ENCODE peak calls at places on chromosomes 6 and 20, in seven cellular contexts. R is psoas muscle, O is SK-N-SH, G is DND-41, F is ovary, L is lung, U is stomach. D is an unnamed sample.

GRCh38 chr6:96940322-96940721 is 15.8 kb downstream of the KLHL32 start:
- DNase-seq in R (no peak), O (no peak), G (no peak), F (no peak), L (no peak), U (no peak), D (no peak)

GRCh38 chr6:131258010-131258652 is 122.9 kb downstream of the AKAP7 start:
- DNase-seq in R (no peak), O (no peak), G (no peak), F (no peak), L (no peak), U (no peak), D (no peak)

GRCh38 chr6:105681061-105681460 is 278.2 kb upstream of the PREP start:
- DNase-seq in R (no peak), O (no peak), G (no peak), F (no peak), L (no peak), U (no peak), D (no peak)

GRCh38 chr6:33886673-33887144 is 82.9 kb upstream of the MLN start:
- DNase-seq in R (peak), O (no peak), G (peak), F (no peak), L (peak), U (no peak), D (peak)

GRCh38 chr6:166169549-166170421 is 2.1 kb upstream of the TBXT start:
- DNase-seq in R (no peak), O (no peak), G (no peak), F (no peak), L (no peak), U (no peak), D (no peak)

GRCh38 chr20:63828951-63829350 is 2.1 kb downstream of the ZBTB46 start:
- DNase-seq in R (no peak), O (no peak), G (no peak), F (no peak), L (no peak), U (no peak), D (no peak)

GRCh38 chr6:126268087-126268486 is 71.8 kb upstream of the CENPW start:
- DNase-seq in R (no peak), O (peak), G (no peak), F (no peak), L (no peak), U (no peak), D (no peak)

GRCh38 chr6:146191166-146191565 is 162.3 kb downstream of the GRM1 start:
- DNase-seq in R (no peak), O (no peak), G (no peak), F (no peak), L (no peak), U (no peak), D (no peak)

GRCh38 chr20:24989162-24989561 is 3.4 kb downstream of the APMAP start:
- DNase-seq in R (no peak), O (no peak), G (no peak), F (no peak), L (no peak), U (peak), D (no peak)

GRCh38 chr6:138310294-138310693 is 67.4 kb upstream of the SMIM28 start:
- DNase-seq in R (no peak), O (no peak), G (no peak), F (no peak), L (no peak), U (no peak), D (peak)

GRCh38 chr6:64580346-64580745 is 944.7 kb downstream of the PHF3 start:
- DNase-seq in R (no peak), O (no peak), G (no peak), F (no peak), L (no peak), U (no peak), D (no peak)

GRCh38 chr20:6058684-6059295 is 4.9 kb upstream of the LRRN4 start:
- DNase-seq in R (no peak), O (no peak), G (no peak), F (no peak), L (peak), U (peak), D (peak)

GRCh38 chr20:41072099-41072798 is 43.6 kb downstream of the TOP1 start:
- DNase-seq in R (peak), O (no peak), G (no peak), F (peak), L (no peak), U (no peak), D (peak)

GRCh38 chr20:19920388-19921138 is 96.6 kb upstream of the NAA20 start:
- DNase-seq in R (no peak), O (no peak), G (no peak), F (no peak), L (no peak), U (no peak), D (no peak)

GRCh38 chr6:110944681-110945151 is 13.8 kb upstream of the GTF3C6 start:
- DNase-seq in R (no peak), O (no peak), G (no peak), F (no peak), L (no peak), U (no peak), D (no peak)

GRCh38 chr6:14912226-14912625 is 333.6 kb upstream of the JARID2 start:
- DNase-seq in R (no peak), O (no peak), G (no peak), F (no peak), L (no peak), U (no peak), D (no peak)

GRCh38 chr6:159062564-159062945 is 17.8 kb upstream of the TAGAP start:
- DNase-seq in R (no peak), O (no peak), G (peak), F (no peak), L (no peak), U (no peak), D (no peak)

GRCh38 chr6:108921547-108922331 is 73.5 kb downstream of the ARMC2 start:
- DNase-seq in R (peak), O (no peak), G (no peak), F (peak), L (no peak), U (no peak), D (peak)

GRCh38 chr6:162184465-162184864 is 543.1 kb downstream of the PRKN start:
- DNase-seq in R (no peak), O (no peak), G (no peak), F (no peak), L (no peak), U (no peak), D (no peak)

GRCh38 chr6:66226099-66226498 is 519.1 kb upstream of the EYS start:
- DNase-seq in R (no peak), O (peak), G (no peak), F (no peak), L (no peak), U (no peak), D (peak)

GRCh38 chr6:155026366-155027045 is 31.4 kb downstream of the TIAM2 start:
- DNase-seq in R (peak), O (no peak), G (no peak), F (no peak), L (no peak), U (peak), D (peak)
- H3K4me3 ChIP-seq in R (no peak), O (no peak), G (no peak), F (no peak), L (no peak), U (no peak), D (no peak)

DNA sequence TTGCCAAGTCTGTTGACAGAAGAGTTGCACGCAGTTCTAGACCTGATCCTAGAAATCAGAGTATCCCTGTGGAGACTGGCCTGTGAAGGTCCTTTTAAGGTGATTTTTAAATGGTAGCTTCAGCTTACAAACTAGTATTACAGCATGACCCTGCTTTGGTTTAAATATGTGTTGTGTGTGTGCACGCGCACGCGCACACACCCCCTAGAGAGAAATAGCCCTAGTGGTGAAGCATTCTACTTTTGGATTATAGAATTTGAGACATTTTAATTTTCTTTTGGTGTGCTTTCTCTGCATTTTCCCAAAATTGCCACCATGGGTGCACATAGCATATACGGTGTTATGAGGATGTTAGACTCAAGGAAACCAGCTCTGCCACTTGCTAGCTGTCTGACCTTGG is 19.4 kb downstream of the RIMS4 start:
- DNase-seq in R (no peak), O (no peak), G (no peak), F (no peak), L (no peak), U (no peak), D (no peak)
- TF ChIP-seq CTCF in R (no peak), O (no peak), G (no peak), F (no peak), L (no peak), U (no peak), D (no peak)

GRCh38 chr6:148532698-148533097 is 190.1 kb downstream of the SASH1 start:
- DNase-seq in R (no peak), O (no peak), G (no peak), F (no peak), L (no peak), U (no peak), D (no peak)

GRCh38 chr6:148530394-148530923 is 187.8 kb downstream of the SASH1 start:
- DNase-seq in R (no peak), O (no peak), G (no peak), F (no peak), L (no peak), U (no peak), D (peak)

GRCh38 chr6:148533309-148534107 is 190.9 kb downstream of the SASH1 start:
- DNase-seq in R (no peak), O (no peak), G (no peak), F (no peak), L (no peak), U (no peak), D (no peak)

GRCh38 chr6:148529010-148529409 is 186.4 kb downstream of the SASH1 start:
- DNase-seq in R (no peak), O (no peak), G (no peak), F (no peak), L (no peak), U (no peak), D (no peak)

DNA sequence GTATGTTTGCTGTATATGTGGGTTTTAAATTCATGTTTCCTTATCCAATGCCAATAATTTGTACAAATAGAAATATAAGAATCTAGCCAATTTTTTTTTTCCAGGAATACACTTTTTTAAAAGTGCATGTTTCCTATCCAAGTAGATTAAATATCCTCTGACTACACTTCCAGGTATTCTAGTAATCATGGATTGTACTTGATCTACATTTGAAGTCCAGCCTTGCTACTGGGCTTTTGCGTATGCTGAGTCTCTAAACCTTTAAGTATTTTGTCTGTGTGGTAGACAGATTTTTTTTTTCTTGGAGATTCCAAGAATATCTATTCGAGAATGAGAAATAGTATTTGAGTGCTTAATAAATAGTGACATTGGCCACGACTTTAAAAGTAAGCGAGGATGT is 188.3 kb downstream of the SASH1 start:
- DNase-seq in R (no peak), O (no peak), G (no peak), F (no peak), L (no peak), U (no peak), D (no peak)
- H3K27ac ChIP-seq in R (peak), O (peak), G (no peak), F (no peak), L (no peak), U (no peak), D (no peak)

GRCh38 chr6:37783831-37784584 is 35.5 kb upstream of the ZFAND3 start:
- DNase-seq in R (peak), O (no peak), G (no peak), F (peak), L (no peak), U (peak), D (peak)
- H3K4me3 ChIP-seq in R (peak), O (no peak), G (no peak), F (peak), L (peak), U (peak), D (no peak)

DNA sequence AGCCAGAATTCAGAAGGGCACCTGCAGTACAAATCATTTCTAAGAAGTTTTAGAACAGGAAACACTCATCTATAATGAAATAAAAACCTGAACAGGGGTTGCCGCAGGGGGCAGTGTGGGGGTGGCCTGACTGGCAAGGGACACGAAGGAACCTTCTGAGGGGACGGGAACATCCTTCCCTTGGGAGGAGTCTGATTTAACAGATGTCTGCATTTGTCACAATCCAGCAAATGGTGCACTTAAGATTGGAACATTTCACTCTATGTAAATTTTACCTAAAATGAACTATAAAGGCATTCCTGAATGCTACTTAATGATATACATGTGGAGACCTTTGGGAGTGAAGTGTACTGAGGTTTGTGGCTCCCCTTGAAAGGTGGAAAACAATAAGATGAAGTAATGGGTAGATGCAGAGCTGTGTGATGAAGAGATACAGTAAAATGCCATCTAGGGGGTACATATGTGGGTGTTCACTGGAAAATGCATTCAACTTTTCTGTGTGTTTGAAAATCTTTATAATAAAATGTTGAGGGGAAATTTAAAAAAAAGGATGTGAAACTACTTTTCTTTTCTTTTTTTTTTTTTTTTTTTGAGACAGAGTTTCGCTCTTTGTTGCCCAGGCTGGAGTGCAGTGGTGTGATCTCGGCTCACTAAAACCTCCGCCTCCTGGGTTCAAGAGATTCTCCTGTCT is 89.5 kb downstream of the SNX5 start:
- DNase-seq in R (no peak), O (no peak), G (no peak), F (no peak), L (no peak), U (no peak), D (no peak)
- TF ChIP-seq CTCF in R (no peak), O (no peak), G (peak), F (no peak), L (no peak), U (no peak), D (no peak)

GRCh38 chr6:158006821-158007570 is 25.3 kb downstream of the SYNJ2 start:
- DNase-seq in R (no peak), O (no peak), G (no peak), F (no peak), L (no peak), U (no peak), D (no peak)
- H3K27ac ChIP-seq in R (no peak), O (peak), G (no peak), F (no peak), L (no peak), U (no peak), D (no peak)

DNA sequence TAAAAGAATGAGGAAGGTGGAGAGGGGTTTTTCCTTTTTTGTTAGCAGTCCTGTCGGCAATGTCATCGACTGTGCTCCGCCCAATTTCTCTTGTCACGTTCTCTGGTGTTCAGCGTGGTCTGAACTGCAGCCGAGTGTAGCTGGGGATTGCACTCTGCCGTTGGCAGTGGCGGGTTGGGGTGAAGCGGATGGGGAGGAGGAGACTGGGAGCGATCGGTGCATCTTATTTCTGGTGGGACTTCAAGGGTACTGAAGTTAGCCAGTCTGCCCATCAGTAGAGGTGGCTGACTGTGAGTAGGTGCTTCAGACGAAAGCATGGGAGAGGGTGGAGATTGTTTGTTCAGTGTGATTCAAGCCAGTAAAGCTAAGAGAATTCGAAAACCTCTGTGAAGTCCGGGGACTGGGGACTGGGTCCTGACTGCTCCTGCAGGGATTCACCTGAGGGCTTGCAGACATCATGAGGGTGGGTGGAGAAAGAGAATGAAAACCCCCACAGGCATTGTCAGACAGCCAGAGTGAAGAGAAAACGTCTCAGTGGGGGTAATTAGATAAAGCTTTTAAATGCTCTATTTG is 5.1 kb downstream of the RREB1 start:
- DNase-seq in R (no peak), O (peak), G (no peak), F (no peak), L (no peak), U (peak), D (no peak)
- H3K4me3 ChIP-seq in R (peak), O (no peak), G (no peak), F (no peak), L (no peak), U (peak), D (no peak)

D was measured in cardiac muscle cell.